ENCODE peak calls at places on chromosomes 2 and 18, in nine cellular contexts. One of them, this sample, is unnamed.

GRCh38 chr2:236663267-236663666 is 93.6 kb downstream of the ACKR3 start:
- DNase-seq in H9: no peak
- DNase-seq in HT1080: no peak
- DNase-seq in HT-29: no peak
- DNase-seq in NCI-H146: no peak
- DNase-seq in memory B cell: no peak
- DNase-seq in neuronal stem cell: no peak
- DNase-seq in stimulated activated CD4-positive, alpha-beta T cell treated with anti-CD3 and anti-CD28 coated beads, Interleukin-1b, Interleukin-23, amount 100 ng/mL, for 24 hours: no peak
- DNase-seq in NCI-H2081: no peak
- DNase-seq in this sample: no peak

GRCh38 chr2:176582990-176583481 is 313.8 kb downstream of the MTX2 start:
- DNase-seq in HT-29: no peak
- DNase-seq in NCI-H2081: no peak
- DNase-seq in NCI-H146: no peak
- DNase-seq in HT1080: peak; percentile 96
- DNase-seq in memory B cell: no peak
- DNase-seq in H9: no peak
- DNase-seq in neuronal stem cell: no peak
- DNase-seq in stimulated activated CD4-positive, alpha-beta T cell treated with anti-CD3 and anti-CD28 coated beads, Interleukin-1b, Interleukin-23, amount 100 ng/mL, for 24 hours: no peak
- DNase-seq in this sample: peak; percentile 96

GRCh38 chr2:70994055-70994444 is 623 bp downstream of the TEX261 start:
- DNase-seq in NCI-H146: no peak
- DNase-seq in stimulated activated CD4-positive, alpha-beta T cell treated with anti-CD3 and anti-CD28 coated beads, Interleukin-1b, Interleukin-23, amount 100 ng/mL, for 24 hours: peak; percentile 49
- DNase-seq in NCI-H2081: no peak
- DNase-seq in neuronal stem cell: no peak
- DNase-seq in HT-29: peak; percentile 33
- DNase-seq in HT1080: no peak
- DNase-seq in memory B cell: no peak
- DNase-seq in H9: no peak
- DNase-seq in this sample: no peak

GRCh38 chr2:211867845-211868361 is 670.7 kb downstream of the ERBB4 start:
- DNase-seq in HT1080: peak; percentile 68
- DNase-seq in neuronal stem cell: no peak
- DNase-seq in stimulated activated CD4-positive, alpha-beta T cell treated with anti-CD3 and anti-CD28 coated beads, Interleukin-1b, Interleukin-23, amount 100 ng/mL, for 24 hours: no peak
- DNase-seq in memory B cell: no peak
- DNase-seq in H9: no peak
- DNase-seq in HT-29: no peak
- DNase-seq in NCI-H146: no peak
- DNase-seq in NCI-H2081: no peak
- DNase-seq in this sample: no peak

GRCh38 chr2:157790780-157791179 is 85.3 kb downstream of the ACVR1 start:
- DNase-seq in stimulated activated CD4-positive, alpha-beta T cell treated with anti-CD3 and anti-CD28 coated beads, Interleukin-1b, Interleukin-23, amount 100 ng/mL, for 24 hours: no peak
- DNase-seq in HT-29: no peak
- DNase-seq in NCI-H2081: no peak
- DNase-seq in NCI-H146: no peak
- DNase-seq in H9: no peak
- DNase-seq in neuronal stem cell: no peak
- DNase-seq in memory B cell: no peak
- DNase-seq in HT1080: no peak
- DNase-seq in this sample: no peak

GRCh38 chr2:162840598-162841246 is 2.2 kb upstream of the KCNH7 start:
- DNase-seq in NCI-H2081: peak; percentile 24
- DNase-seq in NCI-H146: peak; percentile 11
- DNase-seq in memory B cell: no peak
- DNase-seq in H9: peak; percentile 80
- DNase-seq in HT1080: peak; percentile 72
- DNase-seq in neuronal stem cell: peak; percentile 93
- DNase-seq in HT-29: peak; percentile 74
- DNase-seq in stimulated activated CD4-positive, alpha-beta T cell treated with anti-CD3 and anti-CD28 coated beads, Interleukin-1b, Interleukin-23, amount 100 ng/mL, for 24 hours: no peak
- DNase-seq in this sample: peak; percentile 59

GRCh38 chr2:37365669-37366068 is 21.2 kb downstream of the QPCT start:
- DNase-seq in HT-29: no peak
- DNase-seq in NCI-H146: no peak
- DNase-seq in neuronal stem cell: no peak
- DNase-seq in HT1080: peak; percentile 80
- DNase-seq in memory B cell: no peak
- DNase-seq in NCI-H2081: no peak
- DNase-seq in stimulated activated CD4-positive, alpha-beta T cell treated with anti-CD3 and anti-CD28 coated beads, Interleukin-1b, Interleukin-23, amount 100 ng/mL, for 24 hours: no peak
- DNase-seq in H9: no peak
- DNase-seq in this sample: peak; percentile 90

GRCh38 chr2:187177253-187177652 is 270.8 kb downstream of the CALCRL start:
- DNase-seq in H9: no peak
- DNase-seq in NCI-H146: no peak
- DNase-seq in HT1080: no peak
- DNase-seq in HT-29: no peak
- DNase-seq in stimulated activated CD4-positive, alpha-beta T cell treated with anti-CD3 and anti-CD28 coated beads, Interleukin-1b, Interleukin-23, amount 100 ng/mL, for 24 hours: no peak
- DNase-seq in memory B cell: no peak
- DNase-seq in neuronal stem cell: no peak
- DNase-seq in NCI-H2081: no peak
- DNase-seq in this sample: no peak

GRCh38 chr2:85710687-85711577 is 16.8 kb downstream of the GNLY start:
- DNase-seq in stimulated activated CD4-positive, alpha-beta T cell treated with anti-CD3 and anti-CD28 coated beads, Interleukin-1b, Interleukin-23, amount 100 ng/mL, for 24 hours: no peak
- DNase-seq in HT-29: no peak
- DNase-seq in NCI-H2081: no peak
- DNase-seq in NCI-H146: no peak
- DNase-seq in H9: peak; percentile 15
- DNase-seq in memory B cell: no peak
- DNase-seq in neuronal stem cell: no peak
- DNase-seq in HT1080: no peak
- DNase-seq in this sample: no peak

GRCh38 chr18:75088622-75089211 is 120.2 kb downstream of the PTGR3 start:
- DNase-seq in stimulated activated CD4-positive, alpha-beta T cell treated with anti-CD3 and anti-CD28 coated beads, Interleukin-1b, Interleukin-23, amount 100 ng/mL, for 24 hours: no peak
- DNase-seq in HT-29: no peak
- DNase-seq in NCI-H2081: no peak
- DNase-seq in H9: no peak
- DNase-seq in NCI-H146: no peak
- DNase-seq in neuronal stem cell: no peak
- DNase-seq in HT1080: no peak
- DNase-seq in memory B cell: no peak
- DNase-seq in this sample: no peak

GRCh38 chr18:41461058-41461560 is 493.9 kb upstream of the PIK3C3 start:
- DNase-seq in memory B cell: no peak
- DNase-seq in H9: no peak
- DNase-seq in HT1080: no peak
- DNase-seq in NCI-H2081: no peak
- DNase-seq in HT-29: no peak
- DNase-seq in stimulated activated CD4-positive, alpha-beta T cell treated with anti-CD3 and anti-CD28 coated beads, Interleukin-1b, Interleukin-23, amount 100 ng/mL, for 24 hours: no peak
- DNase-seq in neuronal stem cell: no peak
- DNase-seq in NCI-H146: no peak
- DNase-seq in this sample: no peak

GRCh38 chr2:221103930-221104329 is 468.2 kb downstream of the EPHA4 start:
- DNase-seq in NCI-H2081: no peak
- DNase-seq in H9: no peak
- DNase-seq in HT1080: no peak
- DNase-seq in memory B cell: no peak
- DNase-seq in HT-29: no peak
- DNase-seq in NCI-H146: peak; percentile 8
- DNase-seq in neuronal stem cell: no peak
- DNase-seq in stimulated activated CD4-positive, alpha-beta T cell treated with anti-CD3 and anti-CD28 coated beads, Interleukin-1b, Interleukin-23, amount 100 ng/mL, for 24 hours: no peak
- DNase-seq in this sample: no peak

GRCh38 chr2:235553291-235553690 is 59.4 kb downstream of the AGAP1 start:
- DNase-seq in HT1080: no peak
- DNase-seq in neuronal stem cell: no peak
- DNase-seq in H9: no peak
- DNase-seq in stimulated activated CD4-positive, alpha-beta T cell treated with anti-CD3 and anti-CD28 coated beads, Interleukin-1b, Interleukin-23, amount 100 ng/mL, for 24 hours: no peak
- DNase-seq in HT-29: no peak
- DNase-seq in memory B cell: no peak
- DNase-seq in NCI-H146: no peak
- DNase-seq in NCI-H2081: no peak
- DNase-seq in this sample: no peak

GRCh38 chr2:12549641-12550040 is 167.1 kb upstream of the TRIB2 start:
- DNase-seq in NCI-H146: no peak
- DNase-seq in NCI-H2081: no peak
- DNase-seq in memory B cell: no peak
- DNase-seq in HT1080: peak; percentile 62
- DNase-seq in HT-29: no peak
- DNase-seq in neuronal stem cell: no peak
- DNase-seq in stimulated activated CD4-positive, alpha-beta T cell treated with anti-CD3 and anti-CD28 coated beads, Interleukin-1b, Interleukin-23, amount 100 ng/mL, for 24 hours: no peak
- DNase-seq in H9: no peak
- DNase-seq in this sample: peak; percentile 58

GRCh38 chr2:159226059-159226461 is 60.4 kb downstream of the WDSUB1 start:
- DNase-seq in memory B cell: no peak
- DNase-seq in HT-29: peak; percentile 42
- DNase-seq in HT1080: peak; percentile 93
- DNase-seq in H9: no peak
- DNase-seq in NCI-H2081: no peak
- DNase-seq in neuronal stem cell: no peak
- DNase-seq in NCI-H146: no peak
- DNase-seq in stimulated activated CD4-positive, alpha-beta T cell treated with anti-CD3 and anti-CD28 coated beads, Interleukin-1b, Interleukin-23, amount 100 ng/mL, for 24 hours: no peak
- DNase-seq in this sample: peak; percentile 84

GRCh38 chr18:61948842-61949438 is 56.1 kb upstream of the RNF152 start:
- DNase-seq in memory B cell: no peak
- DNase-seq in NCI-H146: no peak
- DNase-seq in neuronal stem cell: no peak
- DNase-seq in H9: no peak
- DNase-seq in HT1080: no peak
- DNase-seq in HT-29: no peak
- DNase-seq in stimulated activated CD4-positive, alpha-beta T cell treated with anti-CD3 and anti-CD28 coated beads, Interleukin-1b, Interleukin-23, amount 100 ng/mL, for 24 hours: no peak
- DNase-seq in NCI-H2081: no peak
- DNase-seq in this sample: no peak

GRCh38 chr18:57833441-57834101 is 30.5 kb upstream of the ATP8B1 start:
- DNase-seq in NCI-H146: peak; percentile 76
- DNase-seq in H9: no peak
- DNase-seq in HT-29: peak; percentile 28
- DNase-seq in memory B cell: no peak
- DNase-seq in NCI-H2081: no peak
- DNase-seq in HT1080: peak; percentile 61
- DNase-seq in stimulated activated CD4-positive, alpha-beta T cell treated with anti-CD3 and anti-CD28 coated beads, Interleukin-1b, Interleukin-23, amount 100 ng/mL, for 24 hours: peak; percentile 7
- DNase-seq in neuronal stem cell: no peak
- DNase-seq in this sample: peak; percentile 70

GRCh38 chr2:220165401-220165800 is 538.0 kb downstream of the SLC4A3 start:
- DNase-seq in NCI-H146: peak; percentile 87
- DNase-seq in neuronal stem cell: peak; percentile 2
- DNase-seq in HT-29: peak; percentile 81
- DNase-seq in HT1080: no peak
- DNase-seq in stimulated activated CD4-positive, alpha-beta T cell treated with anti-CD3 and anti-CD28 coated beads, Interleukin-1b, Interleukin-23, amount 100 ng/mL, for 24 hours: no peak
- DNase-seq in memory B cell: no peak
- DNase-seq in H9: peak; percentile 39
- DNase-seq in NCI-H2081: peak; percentile 78
- DNase-seq in this sample: no peak

GRCh38 chr2:71697106-71698010 is 244.0 kb downstream of the DYSF start:
- DNase-seq in memory B cell: no peak
- DNase-seq in NCI-H146: peak; percentile 78
- DNase-seq in HT-29: no peak
- DNase-seq in NCI-H2081: no peak
- DNase-seq in neuronal stem cell: no peak
- DNase-seq in stimulated activated CD4-positive, alpha-beta T cell treated with anti-CD3 and anti-CD28 coated beads, Interleukin-1b, Interleukin-23, amount 100 ng/mL, for 24 hours: no peak
- DNase-seq in HT1080: no peak
- DNase-seq in H9: no peak
- DNase-seq in this sample: peak; percentile 36

GRCh38 chr2:48826986-48827385 is 71.5 kb upstream of the LHCGR start:
- DNase-seq in memory B cell: no peak
- DNase-seq in HT-29: no peak
- DNase-seq in NCI-H146: no peak
- DNase-seq in stimulated activated CD4-positive, alpha-beta T cell treated with anti-CD3 and anti-CD28 coated beads, Interleukin-1b, Interleukin-23, amount 100 ng/mL, for 24 hours: no peak
- DNase-seq in neuronal stem cell: no peak
- DNase-seq in HT1080: no peak
- DNase-seq in H9: no peak
- DNase-seq in NCI-H2081: no peak
- DNase-seq in this sample: no peak

GRCh38 chr18:8828798-8829197 is 123.4 kb downstream of the MTCL1 start:
- DNase-seq in memory B cell: no peak
- DNase-seq in NCI-H146: no peak
- DNase-seq in HT1080: no peak
- DNase-seq in HT-29: no peak
- DNase-seq in H9: no peak
- DNase-seq in neuronal stem cell: no peak
- DNase-seq in stimulated activated CD4-positive, alpha-beta T cell treated with anti-CD3 and anti-CD28 coated beads, Interleukin-1b, Interleukin-23, amount 100 ng/mL, for 24 hours: no peak
- DNase-seq in NCI-H2081: no peak
- DNase-seq in this sample: no peak

GRCh38 chr18:7766817-7767216 is 199.7 kb downstream of the PTPRM start:
- DNase-seq in HT-29: no peak
- DNase-seq in NCI-H2081: no peak
- DNase-seq in H9: no peak
- DNase-seq in HT1080: no peak
- DNase-seq in NCI-H146: peak; percentile 7
- DNase-seq in neuronal stem cell: no peak
- DNase-seq in memory B cell: no peak
- DNase-seq in stimulated activated CD4-positive, alpha-beta T cell treated with anti-CD3 and anti-CD28 coated beads, Interleukin-1b, Interleukin-23, amount 100 ng/mL, for 24 hours: no peak
- DNase-seq in this sample: no peak

GRCh38 chr2:241496003-241496707 is 12.2 kb downstream of the STK25 start:
- DNase-seq in stimulated activated CD4-positive, alpha-beta T cell treated with anti-CD3 and anti-CD28 coated beads, Interleukin-1b, Interleukin-23, amount 100 ng/mL, for 24 hours: no peak
- DNase-seq in neuronal stem cell: no peak
- DNase-seq in NCI-H146: no peak
- DNase-seq in HT1080: no peak
- DNase-seq in NCI-H2081: no peak
- DNase-seq in memory B cell: no peak
- DNase-seq in H9: no peak
- DNase-seq in HT-29: no peak
- DNase-seq in this sample: no peak

GRCh38 chr2:213752575-213752974 is 468.3 kb downstream of the SPAG16 start:
- DNase-seq in stimulated activated CD4-positive, alpha-beta T cell treated with anti-CD3 and anti-CD28 coated beads, Interleukin-1b, Interleukin-23, amount 100 ng/mL, for 24 hours: no peak
- DNase-seq in NCI-H146: no peak
- DNase-seq in H9: no peak
- DNase-seq in HT-29: no peak
- DNase-seq in NCI-H2081: no peak
- DNase-seq in HT1080: no peak
- DNase-seq in memory B cell: no peak
- DNase-seq in neuronal stem cell: no peak
- DNase-seq in this sample: no peak

GRCh38 chr2:70010222-70011111 is 49.0 kb upstream of the ASPRV1 start:
- DNase-seq in memory B cell: no peak
- DNase-seq in H9: no peak
- DNase-seq in neuronal stem cell: no peak
- DNase-seq in NCI-H2081: peak; percentile 3
- DNase-seq in NCI-H146: no peak
- DNase-seq in HT1080: peak; percentile 34
- DNase-seq in stimulated activated CD4-positive, alpha-beta T cell treated with anti-CD3 and anti-CD28 coated beads, Interleukin-1b, Interleukin-23, amount 100 ng/mL, for 24 hours: no peak
- DNase-seq in HT-29: no peak
- DNase-seq in this sample: peak; percentile 8

GRCh38 chr2:152863826-152864225 is 145.4 kb downstream of the ARL6IP6 start:
- DNase-seq in memory B cell: no peak
- DNase-seq in stimulated activated CD4-positive, alpha-beta T cell treated with anti-CD3 and anti-CD28 coated beads, Interleukin-1b, Interleukin-23, amount 100 ng/mL, for 24 hours: no peak
- DNase-seq in NCI-H2081: no peak
- DNase-seq in HT1080: no peak
- DNase-seq in HT-29: no peak
- DNase-seq in NCI-H146: no peak
- DNase-seq in H9: no peak
- DNase-seq in neuronal stem cell: no peak
- DNase-seq in this sample: no peak

GRCh38 chr2:12910431-12910830 is 193.7 kb downstream of the TRIB2 start:
- DNase-seq in NCI-H146: no peak
- DNase-seq in memory B cell: no peak
- DNase-seq in HT-29: no peak
- DNase-seq in neuronal stem cell: no peak
- DNase-seq in stimulated activated CD4-positive, alpha-beta T cell treated with anti-CD3 and anti-CD28 coated beads, Interleukin-1b, Interleukin-23, amount 100 ng/mL, for 24 hours: no peak
- DNase-seq in NCI-H2081: no peak
- DNase-seq in HT1080: no peak
- DNase-seq in H9: no peak
- DNase-seq in this sample: no peak

GRCh38 chr18:9017170-9017899 is 85.2 kb upstream of the NDUFV2 start:
- DNase-seq in HT1080: peak; percentile 99
- DNase-seq in stimulated activated CD4-positive, alpha-beta T cell treated with anti-CD3 and anti-CD28 coated beads, Interleukin-1b, Interleukin-23, amount 100 ng/mL, for 24 hours: peak; percentile 76
- DNase-seq in NCI-H146: no peak
- DNase-seq in NCI-H2081: no peak
- DNase-seq in H9: no peak
- DNase-seq in memory B cell: peak; percentile 11
- DNase-seq in HT-29: peak; percentile 82
- DNase-seq in neuronal stem cell: peak; percentile 29
- DNase-seq in this sample: peak; percentile 97

GRCh38 chr2:31675485-31675901 is 94.8 kb upstream of the SRD5A2 start:
- DNase-seq in HT1080: no peak
- DNase-seq in neuronal stem cell: peak; percentile 35
- DNase-seq in stimulated activated CD4-positive, alpha-beta T cell treated with anti-CD3 and anti-CD28 coated beads, Interleukin-1b, Interleukin-23, amount 100 ng/mL, for 24 hours: no peak
- DNase-seq in NCI-H146: no peak
- DNase-seq in H9: peak; percentile 79
- DNase-seq in NCI-H2081: no peak
- DNase-seq in HT-29: peak; percentile 67
- DNase-seq in memory B cell: no peak
- DNase-seq in this sample: no peak

GRCh38 chr2:147945660-147946059 is 74.9 kb downstream of the ORC4 start:
- DNase-seq in stimulated activated CD4-positive, alpha-beta T cell treated with anti-CD3 and anti-CD28 coated beads, Interleukin-1b, Interleukin-23, amount 100 ng/mL, for 24 hours: no peak
- DNase-seq in HT1080: no peak
- DNase-seq in neuronal stem cell: peak; percentile 2
- DNase-seq in H9: no peak
- DNase-seq in HT-29: no peak
- DNase-seq in NCI-H2081: no peak
- DNase-seq in NCI-H146: no peak
- DNase-seq in memory B cell: no peak
- DNase-seq in this sample: no peak

This sample was measured in M059J.